ENCODE peak calls at places on chromosome 13, in four cellular contexts. U is HepG2, I is H1, S is K562. L is an unnamed sample.

GRCh38 chr13:59120297-59120843 is 1043.4 kb downstream of the DIAPH3 start:
- DNase-seq in U (no peak), I (no peak), S (no peak), L (no peak)

GRCh38 chr13:89554801-89555200 is 1792.7 kb upstream of the MIR17HG start:
- DNase-seq in U (peak), I (no peak), S (no peak), L (no peak)

GRCh38 chr13:87671031-87671823 is at the start of gene SLITRK5:
- DNase-seq in U (peak), I (peak), S (peak), L (no peak)

GRCh38 chr13:42876810-42877550 is 95.6 kb downstream of the FAM216B start:
- DNase-seq in U (no peak), I (no peak), S (no peak), L (no peak)

GRCh38 chr13:50410921-50411712 is 395.9 kb downstream of the KCNRG start:
- DNase-seq in U (peak), I (no peak), S (peak), L (no peak)

GRCh38 chr13:21113851-21114306 is 52.5 kb upstream of the LATS2 start:
- DNase-seq in U (no peak), I (no peak), S (no peak), L (no peak)

GRCh38 chr13:79749985-79750551 is 269.1 kb downstream of the NDFIP2 start:
- DNase-seq in U (no peak), I (no peak), S (no peak), L (no peak)

GRCh38 chr13:82848766-82849165 is 1033.5 kb downstream of the SLITRK1 start:
- DNase-seq in U (no peak), I (no peak), S (no peak), L (no peak)

GRCh38 chr13:103510007-103510406 is 443.8 kb upstream of the SLC10A2 start:
- DNase-seq in U (no peak), I (no peak), S (no peak), L (no peak)

GRCh38 chr13:84366484-84366883 is 484.2 kb upstream of the SLITRK1 start:
- DNase-seq in U (no peak), I (no peak), S (no peak), L (no peak)

GRCh38 chr13:40786568-40786996 is 2.8 kb upstream of the SLC25A15 start:
- DNase-seq in U (peak), I (no peak), S (peak), L (no peak)

GRCh38 chr13:83879431-83880171 is 2.7 kb downstream of the SLITRK1 start:
- DNase-seq in U (no peak), I (peak), S (no peak), L (no peak)

GRCh38 chr13:42211704-42212103 is 60.2 kb upstream of the AKAP11 start:
- DNase-seq in U (no peak), I (no peak), S (no peak), L (no peak)

GRCh38 chr13:60887711-60888110 is 490.7 kb downstream of the TDRD3 start:
- DNase-seq in U (no peak), I (no peak), S (no peak), L (no peak)

GRCh38 chr13:37453246-37453645 is 145.3 kb downstream of the POSTN start:
- DNase-seq in U (no peak), I (no peak), S (no peak), L (no peak)

GRCh38 chr13:39415403-39415802 is 187.6 kb downstream of the LHFPL6 start:
- DNase-seq in U (no peak), I (no peak), S (no peak), L (no peak)

GRCh38 chr13:95137096-95137495 is 164.2 kb downstream of the ABCC4 start:
- DNase-seq in U (no peak), I (no peak), S (no peak), L (no peak)

GRCh38 chr13:46685006-46685730 is 111.8 kb downstream of the ESD start:
- DNase-seq in U (no peak), I (no peak), S (no peak), L (no peak)
- TF ChIP-seq ATF3 in U (no peak), I (no peak), S (no peak), L (no peak)

GRCh38 chr13:109787135-109787954 is 962 bp upstream of the IRS2 start:
- DNase-seq in U (no peak), I (peak), S (peak), L (no peak)

GRCh38 chr13:109790951-109791605 is 4.7 kb upstream of the IRS2 start:
- DNase-seq in U (peak), I (no peak), S (peak), L (no peak)

GRCh38 chr13:109788372-109789195 is 2.2 kb upstream of the IRS2 start:
- DNase-seq in U (no peak), I (no peak), S (no peak), L (no peak)

GRCh38 chr13:109790071-109790470 is 3.7 kb upstream of the IRS2 start:
- DNase-seq in U (no peak), I (no peak), S (no peak), L (no peak)

DNA sequence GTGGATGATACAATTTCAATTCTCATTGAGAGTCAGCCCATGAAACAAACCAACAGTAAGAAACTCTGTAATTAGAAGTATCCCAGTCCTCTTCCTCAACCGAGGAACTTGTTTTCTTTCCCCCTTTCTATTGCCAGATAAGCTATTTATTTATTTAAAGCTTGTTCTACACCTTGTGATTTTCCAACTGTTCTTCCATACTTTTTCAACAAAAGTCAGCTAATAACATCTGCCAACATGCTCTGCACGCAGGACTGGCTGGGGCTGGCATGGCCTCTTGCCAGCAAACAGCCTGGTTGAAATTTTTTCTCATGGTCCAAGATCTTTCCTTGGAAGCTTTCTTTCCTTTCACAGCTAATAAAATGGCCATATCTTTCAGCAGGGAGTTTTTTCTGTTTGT is 2.9 kb upstream of the IRS2 start:
- DNase-seq in U (no peak), I (no peak), S (no peak), L (no peak)
- TF ChIP-seq BRCA1 in U (no peak), I (no peak), S (no peak), L (no peak)

DNA sequence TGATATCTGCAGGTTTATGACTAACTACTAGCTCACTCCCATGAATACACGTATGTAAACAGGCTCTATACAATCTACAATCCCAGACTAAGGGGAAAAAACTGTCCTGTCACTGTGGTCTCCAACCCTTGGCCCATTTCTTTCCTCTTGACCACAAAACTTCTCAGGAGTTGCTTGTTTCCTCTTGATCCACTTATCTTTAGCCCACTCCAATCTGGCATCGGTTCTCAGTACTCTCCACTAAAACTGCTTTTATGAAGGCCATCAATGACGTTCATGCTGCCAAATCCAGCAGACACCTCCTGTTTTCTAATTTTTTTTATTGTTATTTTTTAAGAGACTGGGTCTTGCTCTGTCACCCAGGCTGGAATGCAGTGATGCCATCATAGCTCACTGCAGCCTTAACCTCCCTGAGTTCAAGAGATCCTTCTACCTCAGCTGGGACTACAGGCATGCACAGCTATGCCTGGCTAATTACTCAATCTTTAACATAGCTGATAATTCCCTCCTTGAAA is 31.9 kb upstream of the USPL1 start:
- DNase-seq in U (no peak), I (no peak), S (peak), L (no peak)
- TF ChIP-seq ATF3 in U (no peak), I (no peak), S (no peak), L (no peak)

GRCh38 chr13:100560498-100561215 is 27.9 kb downstream of the GGACT start:
- DNase-seq in U (no peak), I (no peak), S (no peak), L (no peak)
- TF ChIP-seq BRCA1 in U (no peak), I (no peak), S (no peak), L (no peak)

GRCh38 chr13:114099191-114099590 is 33.2 kb downstream of the RASA3 start:
- DNase-seq in U (peak), I (no peak), S (peak), L (no peak)
- TF ChIP-seq ATF3 in U (no peak), I (no peak), S (no peak), L (no peak)

GRCh38 chr13:26881154-26881553 is 120.6 kb upstream of the GPR12 start:
- DNase-seq in U (no peak), I (no peak), S (no peak), L (no peak)
- TF ChIP-seq BRCA1 in U (no peak), I (no peak), S (no peak), L (no peak)

GRCh38 chr13:48194392-48194754 is 38.6 kb upstream of the ITM2B start:
- DNase-seq in U (no peak), I (no peak), S (no peak), L (peak)
- TF ChIP-seq ATF3 in U (no peak), I (no peak), S (no peak), L (no peak)

DNA sequence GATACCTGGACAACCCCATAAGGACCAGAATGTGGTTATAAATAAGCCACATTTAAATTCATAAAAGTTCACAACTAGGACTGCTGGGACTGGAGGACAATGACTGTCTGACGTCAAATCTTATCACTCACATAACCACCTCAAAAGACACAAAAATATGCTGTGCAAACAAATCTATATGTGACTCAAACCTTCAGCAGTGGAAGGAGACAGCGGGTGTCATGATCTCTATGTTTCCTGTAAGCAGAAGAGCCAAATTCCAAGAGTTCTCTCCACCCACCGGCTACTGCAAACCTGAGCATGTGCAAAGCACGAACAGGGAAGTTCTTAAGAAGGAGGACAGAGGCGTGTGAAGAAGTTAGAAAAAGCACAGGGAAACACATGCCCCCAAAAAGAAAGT is 113.2 kb downstream of the MYCBP2 start:
- DNase-seq in U (no peak), I (no peak), S (peak), L (no peak)
- TF ChIP-seq BRCA1 in U (no peak), I (no peak), S (no peak), L (no peak)

GRCh38 chr13:98284677-98285076 is 107.6 kb upstream of the RNF113B start:
- DNase-seq in U (no peak), I (no peak), S (no peak), L (no peak)
- TF ChIP-seq ATF3 in U (no peak), I (no peak), S (no peak), L (no peak)